ENCODE peak calls at places on chromosomes 1 and 21, in seven cellular contexts. V is cardiac fibroblast; T is activated T-helper 1 cell treated with anti-CD3 and anti-CD28 coated beads, Interleukin-2, amount 50 U/mL, for 16 hours; W is AG04449; Z is Right ventricle myocardium superior; H is NCI-H1694 treated with DMSO at 0.1 percent for 48 hours; J is psoas muscle. P is an unnamed sample.

GRCh38 chr21:33231526-33231925 is 1.8 kb downstream of the IFNAR2 start:
- DNase-seq in T (peak; percentile 29), W (no peak), V (no peak), H (no peak), Z (no peak), J (no peak), P (no peak)

GRCh38 chr1:85801520-85801919 is 93.3 kb upstream of the ZNHIT6 start:
- DNase-seq in J (no peak), T (no peak), V (peak; percentile 28), H (no peak), Z (no peak), W (no peak), P (no peak)

GRCh38 chr1:93591833-93592635 is 89.6 kb downstream of the BCAR3 start:
- DNase-seq in V (no peak), Z (no peak), H (peak; percentile 34), J (no peak), W (no peak), T (no peak), P (peak; percentile 76)

GRCh38 chr1:228013322-228014234 is 6.8 kb downstream of the WNT3A start:
- DNase-seq in J (peak; percentile 69), V (no peak), H (no peak), Z (no peak), W (no peak), T (no peak), P (peak; percentile 60)

GRCh38 chr1:158689841-158690240 is 3.3 kb upstream of the SPTA1 start:
- DNase-seq in W (no peak), V (no peak), H (no peak), Z (no peak), J (no peak), T (no peak), P (no peak)

GRCh38 chr1:225962440-225962975 is 21.5 kb upstream of the LEFTY2 start:
- DNase-seq in H (no peak), J (no peak), V (peak; percentile 24), Z (peak; percentile 67), W (no peak), T (peak; percentile 26), P (peak; percentile 67)

GRCh38 chr1:158509471-158510161 is 37.6 kb downstream of the OR10R2 start:
- DNase-seq in V (peak; percentile 5), W (no peak), T (no peak), J (no peak), H (no peak), Z (no peak), P (no peak)

GRCh38 chr1:1373493-1374067 is 1.4 kb downstream of the AURKAIP1 start:
- DNase-seq in Z (no peak), H (no peak), J (peak; percentile 66), W (no peak), T (no peak), V (no peak), P (no peak)

GRCh38 chr1:1001631-1002300 is 1.9 kb upstream of the HES4 start:
- DNase-seq in V (peak; percentile 56), J (peak; percentile 88), Z (peak; percentile 88), W (no peak), T (peak; percentile 55), H (peak; percentile 25), P (peak; percentile 86)

GRCh38 chr1:97137862-97138514 is 416.4 kb downstream of the PTBP2 start:
- DNase-seq in J (no peak), V (peak; percentile 92), H (peak; percentile 96), T (no peak), Z (no peak), W (peak; percentile 37), P (no peak)

GRCh38 chr1:206729050-206729449 is 41.5 kb upstream of the IL19 start:
- DNase-seq in W (no peak), H (no peak), T (no peak), J (no peak), V (no peak), Z (no peak), P (no peak)

GRCh38 chr1:99619583-99619982 is 26.3 kb upstream of the PALMD start:
- DNase-seq in Z (no peak), V (no peak), T (no peak), J (no peak), H (no peak), W (no peak), P (no peak)

GRCh38 chr1:28510350-28511223 is 4.7 kb downstream of the RCC1 start:
- DNase-seq in Z (no peak), J (no peak), T (no peak), H (no peak), V (peak; percentile 63), W (no peak), P (no peak)

GRCh38 chr1:215262106-215262505 is 179.6 kb downstream of the KCNK2 start:
- DNase-seq in V (no peak), Z (no peak), J (no peak), H (no peak), T (no peak), W (no peak), P (no peak)

GRCh38 chr1:37128091-37128490 is 93.8 kb upstream of the GRIK3 start:
- DNase-seq in J (no peak), T (no peak), V (no peak), W (no peak), H (no peak), Z (no peak), P (no peak)

GRCh38 chr1:165241952-165242351 is 114.6 kb downstream of the LMX1A start:
- DNase-seq in Z (no peak), V (no peak), H (no peak), W (no peak), J (no peak), T (no peak), P (no peak)

GRCh38 chr1:198018529-198018928 is 101.4 kb downstream of the LHX9 start:
- DNase-seq in V (peak; percentile 93), Z (no peak), J (no peak), H (no peak), W (peak; percentile 96), T (no peak), P (no peak)

GRCh38 chr1:69073176-69073575 is 494.5 kb upstream of the LRRC7 start:
- DNase-seq in H (no peak), Z (no peak), W (no peak), V (no peak), J (no peak), T (no peak), P (no peak)

GRCh38 chr1:168365719-168366474 is 85.2 kb downstream of the TBX19 start:
- DNase-seq in H (no peak), W (no peak), Z (no peak), T (no peak), J (no peak), V (no peak), P (no peak)

GRCh38 chr1:70438529-70438928 is 27.5 kb downstream of the CTH start:
- DNase-seq in V (no peak), J (no peak), Z (no peak), H (no peak), T (no peak), W (no peak), P (no peak)

GRCh38 chr21:43188712-43189151 is 19.9 kb downstream of the CRYAA start:
- DNase-seq in W (no peak), Z (peak; percentile 62), V (no peak), H (no peak), T (no peak), J (peak; percentile 50), P (no peak)

GRCh38 chr1:5950994-5951749 is 41.1 kb downstream of the NPHP4 start:
- DNase-seq in W (no peak), T (no peak), Z (no peak), J (no peak), V (no peak), H (no peak), P (no peak)

GRCh38 chr1:224087358-224087757 is 26.6 kb upstream of the FBXO28 start:
- DNase-seq in W (no peak), Z (no peak), J (no peak), H (no peak), T (no peak), V (no peak), P (no peak)

GRCh38 chr21:25639167-25639921 is at the start of gene JAM2:
- DNase-seq in W (no peak), Z (peak; percentile 71), H (peak; percentile 77), T (peak; percentile 19), V (no peak), J (peak; percentile 64), P (peak; percentile 48)

P was measured in lower lobe of right lung.